ENCODE peak calls at places on chromosomes 5 and 9, in five cellular contexts. G is cardiac muscle cell; F is CD4-positive, alpha-beta T cell; R is endothelial cell of umbilical vein; J is tibial artery. I is an unnamed sample. For H3K27me3, the result is how much of the 10 kb centered on the place peaks cover.

GRCh38 chr5:9507974-9508373 is 37.9 kb downstream of the SEMA5A start:
- DNase-seq in F (no peak), J (no peak), G (peak), R (no peak), I (no peak)

GRCh38 chr5:93257616-93258015 is 323.4 kb downstream of the NR2F1-AS1 start:
- DNase-seq in R (no peak), J (no peak), G (no peak), F (no peak), I (peak)

GRCh38 chr5:88666761-88667186 is 216.2 kb downstream of the MEF2C start:
- DNase-seq in G (no peak), R (peak), F (no peak), J (no peak), I (no peak)

GRCh38 chr5:121688126-121688525 is 163.6 kb upstream of the FTMT start:
- DNase-seq in F (no peak), R (no peak), G (no peak), J (no peak), I (no peak)

GRCh38 chr9:24257726-24258125 is 288.0 kb downstream of the IZUMO3 start:
- DNase-seq in R (no peak), J (no peak), F (no peak), G (no peak), I (peak)

GRCh38 chr5:72353046-72353445 is 32.9 kb downstream of the PTCD2 start:
- DNase-seq in J (no peak), R (no peak), G (peak), F (no peak), I (no peak)

GRCh38 chr5:180259260-180259611 is 32.6 kb downstream of the MAPK9 start:
- DNase-seq in R (no peak), G (no peak), F (no peak), J (no peak), I (peak)

GRCh38 chr5:74848553-74849025 is 17.6 kb downstream of the FAM169A start:
- DNase-seq in G (no peak), R (no peak), J (no peak), F (no peak), I (no peak)

GRCh38 chr5:52356311-52356918 is 431.3 kb upstream of the ITGA1 start:
- DNase-seq in J (no peak), R (peak), F (no peak), G (peak), I (peak)

GRCh38 chr9:135822383-135822755 is 85.0 kb downstream of the CAMSAP1 start:
- DNase-seq in G (no peak), J (no peak), R (no peak), F (no peak), I (no peak)

GRCh38 chr9:83956288-83957028 is 23.6 kb downstream of the HNRNPK start:
- DNase-seq in G (peak), F (peak), J (peak), R (no peak), I (no peak)

GRCh38 chr5:180718810-180719453 is 20.9 kb downstream of the OR2Y1 start:
- DNase-seq in G (peak), J (no peak), R (peak), F (peak), I (peak)

GRCh38 chr5:173657745-173658422 is 41.4 kb upstream of the BOD1 start:
- DNase-seq in G (no peak), R (no peak), J (no peak), F (no peak), I (no peak)

GRCh38 chr5:115895821-115896220 is 54.1 kb downstream of the AP3S1 start:
- DNase-seq in F (no peak), G (no peak), J (no peak), R (no peak), I (no peak)

GRCh38 chr5:96692436-96692835 is 30.3 kb downstream of the CAST start:
- DNase-seq in G (no peak), R (no peak), F (no peak), J (no peak), I (peak)

GRCh38 chr5:1540166-1540565 is 16.4 kb upstream of the LPCAT1 start:
- DNase-seq in J (no peak), F (no peak), R (no peak), G (no peak), I (no peak)

GRCh38 chr9:76162751-76163500 is 231.3 kb downstream of the RFK start:
- DNase-seq in G (peak), J (no peak), R (no peak), F (no peak), I (no peak)

GRCh38 chr5:10762776-10763500 is 1.9 kb upstream of the DAP start:
- DNase-seq in F (no peak), J (no peak), G (no peak), R (no peak), I (no peak)

GRCh38 chr5:168833383-168833782 is 254.2 kb upstream of the PANK3 start:
- DNase-seq in F (no peak), G (no peak), J (no peak), R (no peak), I (no peak)
- H3K27me3 ChIP-seq in F (under half), G (under half), J (under half), R (under half), I (under half)

DNA sequence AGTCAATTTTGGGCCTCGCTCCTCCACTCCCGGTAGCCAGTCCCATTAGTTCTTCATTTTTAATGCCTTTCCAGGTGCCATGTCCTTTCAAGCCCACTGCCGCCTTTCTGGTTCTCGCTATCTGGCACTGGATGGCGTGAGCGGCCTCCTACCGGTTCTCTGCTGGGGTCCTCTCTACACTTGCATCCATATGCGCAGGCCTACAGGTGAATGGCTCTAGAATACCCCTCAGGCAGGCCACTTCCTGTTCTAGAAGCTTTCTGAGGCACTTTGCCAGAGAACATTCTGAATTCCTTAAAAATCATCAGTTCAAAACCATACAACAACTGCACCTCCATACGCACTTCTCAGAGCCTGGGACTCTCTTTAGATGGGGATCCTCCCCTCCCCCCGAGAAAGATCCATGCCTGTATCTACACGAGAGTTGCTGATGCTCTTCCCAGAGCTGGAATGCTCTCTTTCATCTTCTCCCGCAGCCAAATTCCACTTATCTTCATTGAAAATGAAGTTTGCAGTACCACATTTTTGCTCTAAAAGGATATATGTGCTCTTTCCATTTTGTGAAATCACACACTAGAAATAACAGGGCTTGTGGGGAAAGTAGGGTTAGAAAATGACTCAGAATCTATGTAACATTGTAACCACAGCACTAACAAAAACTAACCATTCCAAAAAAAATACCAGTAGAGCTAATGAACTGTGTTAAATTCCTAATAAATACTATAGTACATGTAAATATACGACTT is 1.4 kb upstream of the LHFPL2 start:
- DNase-seq in J (no peak), F (no peak), R (no peak), G (peak), I (no peak)
- TF ChIP-seq CTCF in J (no peak), F (no peak), R (no peak), G (no peak), I (no peak)

GRCh38 chr5:169389318-169389717 is 88.4 kb upstream of the SLIT3 start:
- DNase-seq in R (no peak), F (no peak), G (no peak), J (no peak), I (no peak)

GRCh38 chr5:169394371-169394770 is 93.4 kb upstream of the SLIT3 start:
- DNase-seq in J (no peak), G (no peak), F (no peak), R (no peak), I (no peak)

GRCh38 chr5:169395136-169395535 is 94.2 kb upstream of the SLIT3 start:
- DNase-seq in G (no peak), J (no peak), R (no peak), F (no peak), I (peak)

GRCh38 chr5:169390265-169390664 is 89.3 kb upstream of the SLIT3 start:
- DNase-seq in G (no peak), J (no peak), F (no peak), R (no peak), I (no peak)

GRCh38 chr5:169393907-169394306 is 93.0 kb upstream of the SLIT3 start:
- DNase-seq in F (no peak), J (no peak), G (no peak), R (no peak), I (no peak)
- H3K27me3 ChIP-seq in F (under half), J (under half), G (under half), R (under half), I (under half)

GRCh38 chr9:78783743-78784142 is 486.8 kb downstream of the PSAT1 start:
- DNase-seq in R (no peak), J (no peak), F (no peak), G (no peak), I (peak)
- TF ChIP-seq CTCF in R (peak), J (no peak), F (no peak), G (peak), I (peak)

I was measured in bronchial epithelial cell.